ENCODE peak calls at places on chromosomes 11 and 22, in nine cellular contexts. B is left lung; P is IMR-90; Z is CD4-positive, CD25-positive, alpha-beta regulatory T cell; F is ovary; N is CD8-positive, alpha-beta memory T cell; H is naive thymus-derived CD4-positive, alpha-beta T cell; S is endodermal cell; U is lower lobe of right lung. A is an unnamed sample. For H3K4me1, the result is how much of the 10 kb centered on the place peaks cover.

GRCh38 chr11:75424396-75424795 is 8.6 kb downstream of the KLHL35 start:
- DNase-seq in B (no peak), P (no peak), Z (no peak), F (no peak), N (no peak), H (no peak), S (peak), U (no peak), A (no peak)

GRCh38 chr11:42770444-42771065 is 541.2 kb upstream of the API5 start:
- DNase-seq in B (no peak), P (no peak), Z (no peak), F (no peak), N (no peak), H (no peak), S (peak), U (no peak), A (peak)

GRCh38 chr11:67178878-67179277 is 59.8 kb downstream of the KDM2A start:
- DNase-seq in B (no peak), P (peak), Z (no peak), F (no peak), N (no peak), H (no peak), S (no peak), U (no peak), A (no peak)

GRCh38 chr11:40129276-40129675 is 1330.2 kb downstream of the LRRC4C start:
- DNase-seq in B (no peak), P (no peak), Z (no peak), F (no peak), N (no peak), H (no peak), S (no peak), U (no peak), A (no peak)

GRCh38 chr11:106077609-106078517 is at the start of gene AASDHPPT:
- DNase-seq in B (no peak), P (peak), Z (peak), F (no peak), N (no peak), H (no peak), S (no peak), U (no peak), A (peak)

GRCh38 chr11:84261707-84262106 is 975.5 kb upstream of the CCDC90B start:
- DNase-seq in B (no peak), P (no peak), Z (no peak), F (no peak), N (no peak), H (no peak), S (peak), U (no peak), A (no peak)

GRCh38 chr11:134478176-134478575 is 66.1 kb upstream of the B3GAT1 start:
- DNase-seq in B (no peak), P (no peak), Z (no peak), F (no peak), N (no peak), H (no peak), S (peak), U (no peak), A (no peak)

GRCh38 chr11:116601734-116602636 is 170.8 kb downstream of the BUD13 start:
- DNase-seq in B (no peak), P (peak), Z (no peak), F (no peak), N (no peak), H (no peak), S (peak), U (no peak), A (no peak)

DNA sequence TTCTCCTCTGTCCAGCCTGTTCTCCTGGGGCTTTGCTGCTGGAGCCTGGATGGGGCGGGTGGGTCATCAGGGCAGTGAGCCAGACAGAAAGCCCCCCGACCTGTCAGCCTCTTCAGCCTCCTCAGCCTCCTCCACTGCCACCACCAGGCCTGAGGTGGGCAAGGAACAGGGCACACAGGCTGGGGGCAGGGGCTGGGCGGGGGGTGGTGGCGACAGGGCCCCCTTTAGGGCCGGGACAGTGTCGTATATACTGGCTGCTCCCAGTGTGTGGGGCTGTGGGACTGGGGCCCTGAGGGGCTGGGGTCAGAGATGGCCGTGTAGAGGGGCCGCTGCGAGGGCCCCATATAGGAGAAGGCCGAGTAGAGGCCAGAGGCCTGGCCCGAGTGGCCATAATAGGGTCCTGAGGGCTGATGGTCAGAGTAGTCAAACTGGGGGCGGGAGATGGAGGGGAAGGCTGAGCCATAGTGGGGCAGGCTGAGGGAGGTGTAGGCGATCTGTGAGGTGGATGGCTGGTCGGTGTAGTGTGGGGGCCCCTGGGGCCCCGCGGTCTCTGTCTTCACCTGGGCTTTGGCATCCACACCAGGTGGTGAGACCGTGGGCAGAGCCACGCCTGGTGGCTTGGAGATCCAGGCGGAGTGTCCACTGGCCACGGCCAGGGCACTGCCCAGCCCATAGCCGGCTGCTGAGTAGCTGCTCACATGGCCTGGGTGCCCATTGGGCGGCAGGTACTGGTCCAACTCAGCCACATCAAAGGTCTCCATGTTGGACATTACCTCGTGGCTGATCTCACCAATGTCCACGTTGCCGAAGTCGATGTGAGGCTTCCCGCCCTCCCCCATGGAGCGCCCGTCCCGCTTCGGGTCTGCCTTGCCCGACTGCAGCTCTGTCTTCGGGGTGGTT is 10.8 kb downstream of the SOX10 start:
- DNase-seq in B (no peak), P (no peak), Z (no peak), F (no peak), N (no peak), H (no peak), S (no peak), U (no peak), A (no peak)
- H3K4me1 ChIP-seq in B (under half), P (under half), Z (under half), F (under half), N (under half), H (under half), S (under half), U (under half), A (under half)

GRCh38 chr11:108239076-108239475 is 16.2 kb downstream of the ATM start:
- DNase-seq in B (no peak), P (no peak), Z (peak), F (no peak), N (no peak), H (peak), S (no peak), U (no peak), A (no peak)
- H3K4me1 ChIP-seq in B (under half), P (under half), Z (half or more), F (under half), N (half or more), H (half or more), S (under half), U (under half), A (under half)

GRCh38 chr11:110121204-110121603 is 28.0 kb downstream of the ZC3H12C start:
- DNase-seq in B (no peak), P (peak), Z (no peak), F (no peak), N (no peak), H (no peak), S (no peak), U (no peak), A (no peak)
- H3K4me1 ChIP-seq in B (under half), P (under half), Z (under half), F (under half), N (under half), H (under half), S (under half), U (under half), A (under half)

DNA sequence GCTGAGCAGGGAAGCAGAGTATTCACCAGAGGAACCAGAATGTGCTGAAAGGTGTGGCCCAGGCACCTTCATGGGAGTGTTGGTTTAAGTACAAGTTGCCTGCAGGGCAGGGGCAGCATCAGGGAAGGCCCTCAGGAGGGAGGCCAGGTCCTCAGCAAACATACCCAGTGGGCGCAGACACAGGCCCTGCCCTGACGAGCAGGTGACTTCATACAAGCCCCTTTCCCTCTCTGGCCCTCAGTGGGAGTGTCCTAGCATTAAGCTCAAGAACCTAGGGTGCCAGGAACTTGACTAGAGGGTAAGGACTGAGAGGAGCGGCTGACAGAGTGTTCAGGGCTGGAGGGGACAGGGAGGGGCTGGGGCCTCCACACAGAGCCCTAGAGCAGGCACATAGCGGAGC is 7.5 kb upstream of the CASTOR1 start:
- DNase-seq in B (no peak), P (no peak), Z (no peak), F (no peak), N (no peak), H (no peak), S (no peak), U (no peak), A (no peak)
- H3K4me1 ChIP-seq in B (under half), P (under half), Z (under half), F (under half), N (half or more), H (half or more), S (under half), U (half or more), A (under half)

GRCh38 chr11:68372625-68373024 is 60.2 kb downstream of the LRP5 start:
- DNase-seq in B (no peak), P (no peak), Z (no peak), F (no peak), N (no peak), H (no peak), S (no peak), U (no peak), A (no peak)
- H3K4me1 ChIP-seq in B (under half), P (under half), Z (under half), F (under half), N (under half), H (under half), S (under half), U (half or more), A (under half)

GRCh38 chr22:48240935-48241230 is 1478.4 kb downstream of the TBC1D22A start:
- DNase-seq in B (no peak), P (no peak), Z (no peak), F (no peak), N (no peak), H (no peak), S (no peak), U (no peak), A (no peak)

GRCh38 chr22:48238966-48239365 is 1476.5 kb downstream of the TBC1D22A start:
- DNase-seq in B (no peak), P (no peak), Z (no peak), F (no peak), N (no peak), H (no peak), S (peak), U (no peak), A (no peak)

GRCh38 chr22:48238018-48238915 is 1475.8 kb downstream of the TBC1D22A start:
- DNase-seq in B (no peak), P (no peak), Z (no peak), F (no peak), N (no peak), H (no peak), S (no peak), U (no peak), A (no peak)

GRCh38 chr22:48240165-48240934 is 1477.9 kb downstream of the TBC1D22A start:
- DNase-seq in B (no peak), P (no peak), Z (no peak), F (no peak), N (no peak), H (no peak), S (peak), U (no peak), A (no peak)

DNA sequence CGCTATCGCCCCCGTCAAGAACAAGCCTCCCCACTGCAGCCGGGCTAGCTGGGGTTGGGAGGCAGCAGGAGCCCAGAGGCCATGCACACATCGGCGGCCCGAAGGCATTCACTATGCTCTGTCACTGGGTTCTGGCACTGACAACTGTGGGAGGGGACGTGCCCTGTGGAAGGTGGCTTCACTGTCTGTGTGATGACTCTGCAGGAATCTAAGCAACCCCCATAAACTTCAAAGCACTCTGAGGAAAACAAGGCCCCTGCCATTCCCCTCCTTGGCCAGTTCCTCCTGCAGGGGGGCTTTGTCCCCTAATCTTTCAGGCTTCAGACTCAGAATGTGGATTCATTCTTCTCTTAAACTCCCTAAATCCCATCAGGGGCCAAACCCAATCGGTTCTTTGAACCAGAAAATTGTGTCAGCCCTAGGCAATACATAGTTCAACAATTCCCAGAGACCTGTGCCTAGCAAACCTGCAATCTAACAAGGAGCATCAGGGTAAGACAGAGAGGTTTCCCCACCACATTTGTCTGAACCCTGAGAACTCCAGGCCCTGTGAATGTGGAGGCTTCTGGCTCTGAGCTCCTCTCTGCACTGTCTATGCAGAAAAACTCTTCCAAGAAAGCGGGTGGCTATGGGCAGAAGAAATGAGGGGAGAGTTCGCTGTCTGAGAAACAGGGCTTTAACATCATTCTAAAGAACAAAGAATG is 1477.2 kb downstream of the TBC1D22A start:
- DNase-seq in B (no peak), P (no peak), Z (no peak), F (no peak), N (no peak), H (no peak), S (peak), U (no peak), A (no peak)
- H3K4me1 ChIP-seq in B (under half), P (under half), Z (under half), F (under half), N (under half), H (under half), S (under half), U (under half), A (under half)

DNA sequence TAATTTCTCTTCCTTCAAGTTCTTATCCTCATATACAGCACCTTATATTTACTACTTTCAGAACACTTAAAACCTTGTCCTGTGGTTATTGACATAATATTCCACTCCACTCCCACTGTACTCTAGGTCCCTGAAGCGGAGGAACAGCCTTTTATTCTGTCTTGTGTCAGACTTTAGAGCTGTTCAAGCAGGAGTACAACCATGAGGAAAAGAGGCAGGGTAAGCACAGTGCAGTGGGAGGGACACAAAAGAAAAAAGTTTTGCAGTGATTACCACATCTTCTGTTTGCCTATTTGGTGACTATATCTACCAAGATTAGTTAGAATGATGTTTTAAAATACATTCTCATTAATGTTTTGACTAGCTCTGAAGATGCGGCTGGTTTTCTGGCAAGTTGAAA is 122.0 kb upstream of the CEP126 start:
- DNase-seq in B (no peak), P (no peak), Z (no peak), F (no peak), N (no peak), H (no peak), S (no peak), U (no peak), A (no peak)
- H3K4me1 ChIP-seq in B (under half), P (under half), Z (under half), F (under half), N (under half), H (under half), S (under half), U (under half), A (under half)

A was measured in body of pancreas.